ENCODE peak calls at places on chromosome 14, in eight cellular contexts. G, I, L, T, C, A, F and Q are unnamed samples.

GRCh38 chr14:61234215-61234916 is 46.8 kb downstream of the TMEM30B start:
- DNase-seq in G (no peak), I (no peak), L (no peak), T (no peak), C (no peak), A (no peak), F (no peak), Q (no peak)

GRCh38 chr14:77458249-77458950 is 507 bp downstream of the AHSA1 start:
- DNase-seq in G (peak; percentile 8), I (no peak), L (peak; percentile 25), T (peak; percentile 32), C (peak; percentile 90), A (no peak), F (no peak), Q (peak; percentile 18)

GRCh38 chr14:80434574-80435321 is 223.4 kb upstream of the DIO2 start:
- DNase-seq in G (no peak), I (no peak), L (no peak), T (no peak), C (no peak), A (no peak), F (no peak), Q (no peak)

GRCh38 chr14:92903359-92903758 is 19.6 kb upstream of the CHGA start:
- DNase-seq in G (no peak), I (no peak), L (no peak), T (no peak), C (no peak), A (no peak), F (no peak), Q (no peak)

GRCh38 chr14:101933209-101933608 is 31.2 kb upstream of the DYNC1H1 start:
- DNase-seq in G (no peak), I (no peak), L (no peak), T (no peak), C (no peak), A (no peak), F (no peak), Q (no peak)

GRCh38 chr14:39033371-39033770 is 69.7 kb downstream of the SEC23A start:
- DNase-seq in G (no peak), I (no peak), L (no peak), T (no peak), C (no peak), A (no peak), F (no peak), Q (no peak)

GRCh38 chr14:71523630-71524320 is 408.5 kb upstream of the RGS6 start:
- DNase-seq in G (no peak), I (no peak), L (no peak), T (no peak), C (no peak), A (no peak), F (no peak), Q (no peak)

GRCh38 chr14:51092965-51093364 is 1.9 kb downstream of the TRIM9 start:
- DNase-seq in G (no peak), I (no peak), L (no peak), T (no peak), C (no peak), A (no peak), F (no peak), Q (no peak)

GRCh38 chr14:67253076-67253635 is 11.9 kb downstream of the PALS1 start:
- DNase-seq in G (no peak), I (no peak), L (no peak), T (no peak), C (no peak), A (no peak), F (no peak), Q (no peak)

GRCh38 chr14:21104448-21105060 is 3.7 kb downstream of the TMEM253 start:
- DNase-seq in G (peak; percentile 85), I (peak; percentile 74), L (peak; percentile 51), T (peak; percentile 59), C (peak; percentile 81), A (peak; percentile 87), F (peak; percentile 85), Q (peak; percentile 86)

GRCh38 chr14:61219256-61219655 is 61.9 kb downstream of the TMEM30B start:
- DNase-seq in G (no peak), I (no peak), L (no peak), T (no peak), C (no peak), A (no peak), F (no peak), Q (no peak)

GRCh38 chr14:103871596-103872480 is 24.5 kb upstream of the PPP1R13B start:
- DNase-seq in G (no peak), I (no peak), L (no peak), T (peak; percentile 78), C (peak; percentile 62), A (no peak), F (peak; percentile 91), Q (no peak)

GRCh38 chr14:73758392-73759182 is 44.4 kb upstream of the PNMA1 start:
- DNase-seq in G (peak; percentile 11), I (peak; percentile 73), L (peak; percentile 95), T (peak; percentile 70), C (peak; percentile 79), A (peak; percentile 64), F (peak; percentile 77), Q (peak; percentile 76)

GRCh38 chr14:91228112-91229004 is 16.1 kb downstream of the GPR68 start:
- DNase-seq in G (no peak), I (no peak), L (no peak), T (peak; percentile 83), C (no peak), A (no peak), F (no peak), Q (no peak)

GRCh38 chr14:104016873-104017650 is 68.4 kb upstream of the ASPG start:
- DNase-seq in G (no peak), I (no peak), L (no peak), T (no peak), C (no peak), A (no peak), F (no peak), Q (no peak)

GRCh38 chr14:56811596-56812363 is 1.5 kb upstream of the OTX2 start:
- DNase-seq in G (no peak), I (no peak), L (no peak), T (no peak), C (no peak), A (no peak), F (no peak), Q (no peak)

GRCh38 chr14:36423430-36423829 is 96.6 kb downstream of the NKX2-1 start:
- DNase-seq in G (no peak), I (no peak), L (no peak), T (no peak), C (no peak), A (no peak), F (no peak), Q (no peak)

GRCh38 chr14:54756656-54757392 is 145.8 kb downstream of the GCH1 start:
- DNase-seq in G (no peak), I (no peak), L (no peak), T (no peak), C (peak; percentile 16), A (no peak), F (no peak), Q (no peak)

GRCh38 chr14:70268760-70269159 is 80.0 kb upstream of the SLC8A3 start:
- DNase-seq in G (no peak), I (no peak), L (no peak), T (no peak), C (no peak), A (no peak), F (no peak), Q (no peak)

GRCh38 chr14:26026384-26026783 is 571.4 kb downstream of the NOVA1 start:
- DNase-seq in G (no peak), I (no peak), L (no peak), T (no peak), C (no peak), A (no peak), F (no peak), Q (no peak)

GRCh38 chr14:49754570-49755097 is 13.3 kb upstream of the KLHDC2 start:
- DNase-seq in G (no peak), I (no peak), L (no peak), T (no peak), C (no peak), A (no peak), F (no peak), Q (no peak)

GRCh38 chr14:102231476-102232347 is 73.3 kb downstream of the MOK start:
- DNase-seq in G (no peak), I (no peak), L (no peak), T (no peak), C (no peak), A (no peak), F (no peak), Q (no peak)

GRCh38 chr14:58637391-58638230 is at the start of gene DACT1:
- DNase-seq in G (peak; percentile 49), I (no peak), L (peak; percentile 86), T (peak; percentile 49), C (peak; percentile 59), A (no peak), F (peak; percentile 84), Q (peak; percentile 86)

GRCh38 chr14:88871429-88871828 is 47.0 kb downstream of the TTC8 start:
- DNase-seq in G (no peak), I (no peak), L (no peak), T (no peak), C (no peak), A (no peak), F (no peak), Q (no peak)